ENCODE peak calls at places on chromosome 1, in six cellular contexts. One of them, this sample, is unnamed.

GRCh38 chr1:53145942-53146708 is 3.7 kb upstream of the SLC1A7 start:
- DNase-seq in esophagus muscularis mucosa: peak; percentile 92
- DNase-seq in A549: peak; percentile 95
- DNase-seq in ovary: peak; percentile 85
- DNase-seq in tibial nerve: no peak
- DNase-seq in transverse colon: peak; percentile 49
- DNase-seq in this sample: peak; percentile 87

GRCh38 chr1:112296908-112297307 is 99.1 kb upstream of the CTTNBP2NL start:
- DNase-seq in esophagus muscularis mucosa: no peak
- DNase-seq in A549: no peak
- DNase-seq in ovary: no peak
- DNase-seq in tibial nerve: no peak
- DNase-seq in transverse colon: no peak
- DNase-seq in this sample: no peak

GRCh38 chr1:89259283-89259971 is 13.2 kb downstream of the GBP5 start:
- DNase-seq in esophagus muscularis mucosa: no peak
- DNase-seq in A549: no peak
- DNase-seq in ovary: no peak
- DNase-seq in tibial nerve: no peak
- DNase-seq in transverse colon: peak; percentile 18
- DNase-seq in this sample: no peak

GRCh38 chr1:164622057-164622840 is 63.3 kb downstream of the PBX1 start:
- DNase-seq in esophagus muscularis mucosa: no peak
- DNase-seq in A549: no peak
- DNase-seq in ovary: no peak
- DNase-seq in tibial nerve: no peak
- DNase-seq in transverse colon: no peak
- DNase-seq in this sample: no peak

GRCh38 chr1:51671527-51672325 is 54.8 kb downstream of the OSBPL9 start:
- DNase-seq in esophagus muscularis mucosa: no peak
- DNase-seq in A549: peak; percentile 33
- DNase-seq in ovary: no peak
- DNase-seq in tibial nerve: no peak
- DNase-seq in transverse colon: no peak
- DNase-seq in this sample: no peak

GRCh38 chr1:50275564-50275963 is 147.7 kb downstream of the DMRTA2 start:
- DNase-seq in esophagus muscularis mucosa: no peak
- DNase-seq in A549: no peak
- DNase-seq in ovary: no peak
- DNase-seq in tibial nerve: no peak
- DNase-seq in transverse colon: no peak
- DNase-seq in this sample: no peak

GRCh38 chr1:237887542-237887941 is 3.2 kb downstream of the ZP4 start:
- DNase-seq in esophagus muscularis mucosa: no peak
- DNase-seq in A549: no peak
- DNase-seq in ovary: no peak
- DNase-seq in tibial nerve: no peak
- DNase-seq in transverse colon: no peak
- DNase-seq in this sample: no peak

GRCh38 chr1:20385630-20386029 is 95.0 kb downstream of the VWA5B1 start:
- DNase-seq in esophagus muscularis mucosa: no peak
- DNase-seq in A549: no peak
- DNase-seq in ovary: no peak
- DNase-seq in tibial nerve: no peak
- DNase-seq in transverse colon: no peak
- DNase-seq in this sample: no peak

GRCh38 chr1:66521736-66522365 is 12.1 kb upstream of the SGIP1 start:
- DNase-seq in esophagus muscularis mucosa: no peak
- DNase-seq in A549: peak; percentile 30
- DNase-seq in ovary: no peak
- DNase-seq in tibial nerve: no peak
- DNase-seq in transverse colon: no peak
- DNase-seq in this sample: no peak

GRCh38 chr1:4601986-4602385 is 52.4 kb upstream of the AJAP1 start:
- DNase-seq in esophagus muscularis mucosa: no peak
- DNase-seq in A549: no peak
- DNase-seq in ovary: no peak
- DNase-seq in tibial nerve: no peak
- DNase-seq in transverse colon: no peak
- DNase-seq in this sample: peak; percentile 17

GRCh38 chr1:10459185-10459584 is 9.4 kb downstream of the CORT start:
- DNase-seq in esophagus muscularis mucosa: no peak
- DNase-seq in A549: peak; percentile 65
- DNase-seq in ovary: no peak
- DNase-seq in tibial nerve: no peak
- DNase-seq in transverse colon: no peak
- DNase-seq in this sample: no peak

GRCh38 chr1:231544943-231545592 is 16.6 kb downstream of the TSNAX start:
- DNase-seq in esophagus muscularis mucosa: no peak
- DNase-seq in A549: no peak
- DNase-seq in ovary: no peak
- DNase-seq in tibial nerve: no peak
- DNase-seq in transverse colon: no peak
- DNase-seq in this sample: no peak

GRCh38 chr1:30380625-30380984 is 342.8 kb downstream of the MATN1 start:
- DNase-seq in esophagus muscularis mucosa: no peak
- DNase-seq in A549: no peak
- DNase-seq in ovary: no peak
- DNase-seq in tibial nerve: no peak
- DNase-seq in transverse colon: no peak
- DNase-seq in this sample: no peak

GRCh38 chr1:81699234-81699633 is 101.5 kb upstream of the ADGRL2 start:
- DNase-seq in esophagus muscularis mucosa: no peak
- DNase-seq in A549: peak; percentile 44
- DNase-seq in ovary: no peak
- DNase-seq in tibial nerve: no peak
- DNase-seq in transverse colon: no peak
- DNase-seq in this sample: no peak

GRCh38 chr1:160739098-160739511 is at the start of gene SLAMF7:
- DNase-seq in esophagus muscularis mucosa: no peak
- DNase-seq in A549: peak; percentile 10
- DNase-seq in ovary: no peak
- DNase-seq in tibial nerve: no peak
- DNase-seq in transverse colon: peak; percentile 42
- DNase-seq in this sample: no peak

GRCh38 chr1:32855861-32856617 is 14.7 kb downstream of the FNDC5 start:
- DNase-seq in esophagus muscularis mucosa: no peak
- DNase-seq in A549: no peak
- DNase-seq in ovary: no peak
- DNase-seq in tibial nerve: no peak
- DNase-seq in transverse colon: no peak
- DNase-seq in this sample: no peak

GRCh38 chr1:73176902-73177301 is 894.6 kb upstream of the NEGR1 start:
- DNase-seq in esophagus muscularis mucosa: no peak
- DNase-seq in A549: no peak
- DNase-seq in ovary: no peak
- DNase-seq in tibial nerve: no peak
- DNase-seq in transverse colon: no peak
- DNase-seq in this sample: no peak

GRCh38 chr1:178411756-178412399 is 84.9 kb downstream of the CLEC20A start:
- DNase-seq in esophagus muscularis mucosa: no peak
- DNase-seq in A549: no peak
- DNase-seq in ovary: no peak
- DNase-seq in tibial nerve: no peak
- DNase-seq in transverse colon: no peak
- DNase-seq in this sample: no peak

GRCh38 chr1:31952825-31953220 is 14.7 kb upstream of the PTP4A2 start:
- DNase-seq in esophagus muscularis mucosa: no peak
- DNase-seq in A549: no peak
- DNase-seq in ovary: no peak
- DNase-seq in tibial nerve: no peak
- DNase-seq in transverse colon: no peak
- DNase-seq in this sample: no peak

DNA sequence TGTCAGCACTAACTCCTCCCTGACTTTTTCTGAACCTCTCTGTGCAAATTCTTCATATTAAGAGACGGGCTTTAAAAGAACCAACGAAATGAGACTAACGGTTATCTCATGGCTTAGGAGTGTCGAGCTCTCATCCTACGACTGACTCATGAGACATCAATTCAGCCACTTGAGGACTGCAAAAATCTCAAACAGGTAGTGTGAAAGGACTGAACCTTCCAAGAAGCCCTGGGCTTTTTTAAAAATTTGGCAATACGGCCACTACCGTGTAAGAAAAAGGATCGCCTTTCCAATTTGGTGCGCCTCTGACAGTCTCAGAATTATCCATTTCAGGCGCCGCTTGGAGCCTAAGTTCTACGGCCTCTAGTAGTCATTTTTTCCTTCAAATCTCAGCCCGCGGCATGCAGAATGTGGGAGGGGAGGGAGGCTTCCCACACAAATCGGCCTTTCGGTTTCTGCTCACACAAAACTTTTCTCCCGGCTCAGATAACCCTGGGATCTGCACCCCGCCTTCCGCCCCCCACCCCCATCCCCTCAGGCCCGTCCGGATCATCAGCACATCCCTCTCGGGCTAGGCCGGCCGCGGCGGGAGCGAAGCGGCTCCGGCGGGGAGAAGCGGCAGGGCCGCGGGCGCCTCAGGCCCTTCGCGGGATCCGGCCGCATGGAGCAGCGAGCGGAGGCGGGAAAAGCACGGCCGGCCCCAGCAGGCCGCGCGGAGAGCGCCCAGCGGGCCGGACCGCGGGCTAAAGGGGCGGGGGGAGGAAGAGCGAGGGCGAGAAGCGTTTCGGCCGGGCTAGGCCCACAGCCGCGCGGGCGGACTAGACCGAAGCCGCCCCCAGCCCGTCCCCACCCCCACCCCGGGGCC is 606 bp downstream of the HNRNPR start:
- DNase-seq in esophagus muscularis mucosa: no peak
- DNase-seq in A549: peak; percentile 59
- DNase-seq in ovary: peak; percentile 40
- DNase-seq in tibial nerve: no peak
- DNase-seq in transverse colon: peak; percentile 28
- DNase-seq in this sample: peak; percentile 29
- TF ChIP-seq EP300 in esophagus muscularis mucosa: no peak
- TF ChIP-seq EP300 in A549: no peak
- TF ChIP-seq EP300 in ovary: no peak
- TF ChIP-seq EP300 in tibial nerve: no peak
- TF ChIP-seq EP300 in transverse colon: no peak
- TF ChIP-seq EP300 in this sample: no peak

DNA sequence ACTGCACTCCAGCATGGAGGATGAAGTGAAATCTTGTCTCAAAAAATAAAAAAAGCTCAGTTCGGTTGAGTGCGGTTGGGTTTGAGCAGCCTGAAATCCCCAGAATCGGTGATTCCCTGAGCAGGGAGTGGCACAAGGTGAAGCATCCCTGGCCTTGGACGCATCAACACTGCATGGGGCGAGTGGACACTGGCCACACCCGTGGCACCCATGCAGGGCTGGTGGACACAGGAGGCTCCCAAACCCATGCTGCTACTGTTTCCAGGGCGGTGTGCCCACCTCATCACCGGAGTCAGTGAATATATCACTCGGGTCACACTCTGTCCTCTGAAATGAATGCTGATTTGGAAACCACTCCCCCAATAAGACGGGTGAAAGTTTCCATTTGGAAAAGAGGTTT is 53.4 kb upstream of the ACTRT2 start:
- DNase-seq in esophagus muscularis mucosa: no peak
- DNase-seq in A549: no peak
- DNase-seq in ovary: no peak
- DNase-seq in tibial nerve: no peak
- DNase-seq in transverse colon: no peak
- DNase-seq in this sample: no peak
- H3K9me3 ChIP-seq in esophagus muscularis mucosa: no peaks in the 10 kb centered on the region
- H3K9me3 ChIP-seq in A549: no peaks in the 10 kb centered on the region
- H3K9me3 ChIP-seq in ovary: no peaks in the 10 kb centered on the region
- H3K9me3 ChIP-seq in tibial nerve: no peaks in the 10 kb centered on the region
- H3K9me3 ChIP-seq in transverse colon: no peaks in the 10 kb centered on the region
- H3K9me3 ChIP-seq in this sample: no peaks in the 10 kb centered on the region

DNA sequence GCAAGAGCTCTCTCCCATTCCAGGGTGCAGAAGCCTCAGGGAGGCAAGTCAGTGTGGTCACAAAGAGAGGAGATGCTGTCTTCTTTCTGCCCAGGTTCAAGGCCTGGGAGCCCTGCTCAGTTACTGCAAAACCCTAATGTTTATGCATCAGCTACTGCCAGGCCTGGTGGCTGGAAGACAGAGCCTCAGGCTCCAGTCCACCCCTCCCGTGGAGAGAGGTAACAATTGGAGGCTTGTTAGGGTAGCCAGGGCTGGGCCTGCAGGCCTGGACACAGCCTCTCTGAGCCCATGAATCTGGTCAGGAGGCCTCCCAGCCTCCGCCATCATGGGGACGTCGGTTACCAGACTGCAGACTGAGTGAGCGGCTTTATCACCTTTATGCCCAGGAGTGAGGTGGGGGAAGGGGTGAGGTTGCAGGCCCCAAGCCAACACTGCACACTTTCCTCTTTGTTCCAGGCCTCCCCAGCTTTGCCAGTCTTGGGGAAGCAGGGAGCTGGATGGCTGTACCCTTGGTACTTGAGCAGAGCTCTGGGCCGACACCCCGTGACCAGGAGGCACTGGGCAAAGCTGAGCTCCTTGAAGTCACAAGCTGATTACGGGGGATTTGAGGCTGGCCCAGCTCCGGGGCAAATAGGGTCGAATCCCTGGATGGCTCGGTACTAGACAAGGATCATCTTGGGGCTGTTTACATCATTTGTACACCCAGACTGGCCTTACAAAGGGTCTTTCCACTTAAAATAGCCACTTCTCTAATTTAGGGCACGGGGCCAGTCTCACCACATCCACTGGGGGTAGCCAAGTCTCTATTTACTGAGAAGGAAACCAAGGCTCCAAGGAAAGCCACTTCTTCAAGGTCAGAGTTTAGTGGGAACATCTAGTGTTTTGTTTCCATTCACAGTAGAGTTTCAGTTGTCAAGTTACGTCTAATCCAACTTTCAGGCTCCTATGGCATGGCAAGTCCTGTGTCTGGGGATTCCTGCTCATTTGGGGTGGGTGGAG is 5.2 kb downstream of the SLC2A1 start:
- DNase-seq in esophagus muscularis mucosa: no peak
- DNase-seq in A549: peak; percentile 2
- DNase-seq in ovary: no peak
- DNase-seq in tibial nerve: no peak
- DNase-seq in transverse colon: no peak
- DNase-seq in this sample: no peak
- H3K4me1 ChIP-seq in esophagus muscularis mucosa: peaks cover 33% of the 10 kb centered on the region
- H3K4me1 ChIP-seq in A549: peaks cover 75% of the 10 kb centered on the region
- H3K4me1 ChIP-seq in ovary: no peaks in the 10 kb centered on the region
- H3K4me1 ChIP-seq in tibial nerve: no peaks in the 10 kb centered on the region
- H3K4me1 ChIP-seq in transverse colon: peaks cover 24% of the 10 kb centered on the region
- H3K4me1 ChIP-seq in this sample: peaks cover 84% of the 10 kb centered on the region

DNA sequence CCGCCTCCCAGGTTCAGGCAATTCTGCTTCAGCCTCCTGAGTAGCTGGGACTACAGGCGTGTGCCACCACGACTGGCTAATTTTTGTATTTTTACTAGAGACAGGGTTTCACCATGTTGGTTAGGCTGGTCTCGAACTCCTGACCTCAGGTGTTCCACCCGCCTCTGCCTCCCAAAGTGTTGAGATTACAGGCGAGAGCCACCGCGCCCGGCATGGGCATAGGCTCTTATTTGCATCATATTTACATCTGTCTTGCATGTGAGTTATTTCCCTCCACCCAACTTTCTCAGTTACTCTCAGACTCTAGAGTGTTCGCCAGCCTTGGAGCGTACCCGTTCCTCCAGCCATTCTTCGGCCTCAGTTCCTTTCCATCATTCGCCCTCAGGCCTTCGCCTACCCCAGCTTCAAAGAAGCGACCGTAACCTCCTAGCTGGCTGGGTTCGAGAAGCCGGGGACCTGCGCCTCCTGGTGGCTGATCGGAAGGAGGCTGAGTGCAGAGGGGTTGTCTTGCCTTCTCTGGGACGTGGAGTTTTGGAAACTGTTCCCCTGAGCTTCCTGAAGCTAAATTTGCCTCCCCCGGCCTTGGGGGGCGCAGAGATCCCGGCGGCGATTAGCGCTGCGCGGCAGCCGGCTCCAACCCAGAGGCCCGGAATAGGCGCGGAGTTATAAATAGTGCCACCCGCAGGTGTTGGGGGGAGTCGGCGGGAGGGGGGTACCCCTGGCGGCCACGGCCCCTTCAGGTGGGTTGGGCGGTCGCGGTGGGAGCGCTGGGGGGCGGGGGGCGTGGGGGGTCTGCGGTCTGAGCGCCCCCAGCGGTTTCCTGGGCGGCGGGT is 3.6 kb upstream of the ZBTB7B start:
- DNase-seq in esophagus muscularis mucosa: no peak
- DNase-seq in A549: peak; percentile 79
- DNase-seq in ovary: peak; percentile 69
- DNase-seq in tibial nerve: no peak
- DNase-seq in transverse colon: peak; percentile 78
- DNase-seq in this sample: peak; percentile 60
- TF ChIP-seq EP300 in esophagus muscularis mucosa: no peak
- TF ChIP-seq EP300 in A549: no peak
- TF ChIP-seq EP300 in ovary: no peak
- TF ChIP-seq EP300 in tibial nerve: no peak
- TF ChIP-seq EP300 in transverse colon: no peak
- TF ChIP-seq EP300 in this sample: no peak

This sample was measured in stomach.